ENCODE peak calls at places on chromosomes 11 and 22, in four cellular contexts. Z is NB4, T is A549, U is body of pancreas. K is an unnamed sample.

GRCh38 chr22:43346521-43346929 is 3.4 kb upstream of the SCUBE1 start:
- DNase-seq in Z (peak; percentile 61), T (peak; percentile 65), U (peak; percentile 46), K (peak; percentile 61)

GRCh38 chr11:32312865-32313403 is 122.4 kb downstream of the WT1 start:
- DNase-seq in Z (peak; percentile 81), T (peak; percentile 79), U (peak; percentile 31), K (peak; percentile 28)

GRCh38 chr11:130516175-130516867 is 67.9 kb downstream of the ADAMTS15 start:
- DNase-seq in Z (no peak), T (no peak), U (no peak), K (no peak)

GRCh38 chr22:45999379-45999971 is 22.5 kb upstream of the WNT7B start:
- DNase-seq in Z (no peak), T (no peak), U (no peak), K (peak; percentile 43)

GRCh38 chr22:24026733-24027132 is 15.6 kb downstream of the CABIN1 start:
- DNase-seq in Z (no peak), T (no peak), U (no peak), K (no peak)

GRCh38 chr11:7540830-7541555 is 27.2 kb downstream of the PPFIBP2 start:
- DNase-seq in Z (no peak), T (no peak), U (no peak), K (no peak)

GRCh38 chr11:130786987-130787688 is 129.1 kb downstream of the SNX19 start:
- DNase-seq in Z (no peak), T (no peak), U (peak; percentile 37), K (no peak)

GRCh38 chr11:130403301-130403804 is 25.1 kb downstream of the ADAMTS8 start:
- DNase-seq in Z (no peak), T (no peak), U (peak; percentile 32), K (no peak)

GRCh38 chr11:89405629-89406028 is 85.5 kb downstream of the NOX4 start:
- DNase-seq in Z (peak; percentile 12), T (no peak), U (no peak), K (no peak)

GRCh38 chr11:12042215-12042676 is 33.8 kb upstream of the DKK3 start:
- DNase-seq in Z (peak; percentile 88), T (no peak), U (no peak), K (no peak)

GRCh38 chr22:44957267-44957905 is 52.4 kb downstream of the PHF21B start:
- DNase-seq in Z (no peak), T (no peak), U (no peak), K (no peak)

GRCh38 chr11:115581871-115582639 is 77.8 kb upstream of the CADM1 start:
- DNase-seq in Z (no peak), T (no peak), U (no peak), K (no peak)

GRCh38 chr11:105838668-105839403 is 183.2 kb downstream of the MSANTD4 start:
- DNase-seq in Z (peak; percentile 4), T (no peak), U (no peak), K (no peak)

GRCh38 chr11:44034639-44035038 is 13.1 kb upstream of the ACCSL start:
- DNase-seq in Z (no peak), T (no peak), U (no peak), K (no peak)

GRCh38 chr11:34345012-34345804 is 12.6 kb downstream of the ABTB2 start:
- DNase-seq in Z (peak; percentile 70), T (peak; percentile 64), U (peak; percentile 33), K (peak; percentile 83)

GRCh38 chr11:110249066-110249465 is 47.3 kb downstream of the RDX start:
- DNase-seq in Z (no peak), T (no peak), U (no peak), K (no peak)

GRCh38 chr11:107849791-107850190 is 8.8 kb downstream of the SLC35F2 start:
- DNase-seq in Z (peak; percentile 84), T (no peak), U (no peak), K (no peak)

GRCh38 chr11:11577932-11578331 is 43.9 kb downstream of the GALNT18 start:
- DNase-seq in Z (no peak), T (no peak), U (no peak), K (no peak)

GRCh38 chr11:74204692-74205091 is 33.6 kb downstream of the PPME1 start:
- DNase-seq in Z (no peak), T (no peak), U (no peak), K (no peak)

GRCh38 chr22:46500201-46500600 is 37.2 kb downstream of the CELSR1 start:
- DNase-seq in Z (no peak), T (no peak), U (no peak), K (no peak)

GRCh38 chr11:117883063-117883462 is 6.6 kb upstream of the FXYD6 start:
- DNase-seq in Z (no peak), T (no peak), U (no peak), K (no peak)

GRCh38 chr22:27895600-27895999 is 23.5 kb downstream of the PITPNB start:
- DNase-seq in Z (no peak), T (no peak), U (no peak), K (no peak)

GRCh38 chr11:72782081-72782920 is 11.5 kb downstream of the STARD10 start:
- DNase-seq in Z (no peak), T (no peak), U (peak; percentile 52), K (peak; percentile 89)

GRCh38 chr11:44191322-44192014 is 96.0 kb downstream of the EXT2 start:
- DNase-seq in Z (no peak), T (no peak), U (no peak), K (no peak)

GRCh38 chr22:39176673-39177455 is 24.4 kb upstream of the CBX7 start:
- DNase-seq in Z (no peak), T (no peak), U (no peak), K (no peak)

GRCh38 chr11:2466069-2466801 is 21.4 kb downstream of the KCNQ1 start:
- DNase-seq in Z (no peak), T (no peak), U (no peak), K (no peak)

GRCh38 chr11:2466869-2467694 is 22.3 kb downstream of the KCNQ1 start:
- DNase-seq in Z (peak; percentile 90), T (no peak), U (no peak), K (no peak)

GRCh38 chr11:2465201-2466068 is 20.6 kb downstream of the KCNQ1 start:
- DNase-seq in Z (no peak), T (no peak), U (no peak), K (no peak)

GRCh38 chr11:2468363-2469240 is 23.8 kb downstream of the KCNQ1 start:
- DNase-seq in Z (peak; percentile 81), T (no peak), U (no peak), K (no peak)

GRCh38 chr11:2467695-2468055 is 22.9 kb downstream of the KCNQ1 start:
- DNase-seq in Z (no peak), T (no peak), U (no peak), K (no peak)
- H3K4me3 ChIP-seq in Z (no peak overlapping the region), T (no peak overlapping the region), U (no peak overlapping the region), K (no peak overlapping the region)

GRCh38 chr11:103109818-103110388 is 677 bp downstream of the DYNC2H1 start:
- DNase-seq in Z (no peak), T (no peak), U (no peak), K (no peak)

GRCh38 chr11:103108933-103109817 is at the start of gene DYNC2H1:
- DNase-seq in Z (peak; percentile 94), T (peak; percentile 72), U (peak; percentile 90), K (peak; percentile 91)

GRCh38 chr11:103111400-103111799 is 2.2 kb downstream of the DYNC2H1 start:
- DNase-seq in Z (no peak), T (no peak), U (no peak), K (no peak)

GRCh38 chr11:103112364-103112763 is 3.1 kb downstream of the DYNC2H1 start:
- DNase-seq in Z (no peak), T (no peak), U (no peak), K (no peak)

DNA sequence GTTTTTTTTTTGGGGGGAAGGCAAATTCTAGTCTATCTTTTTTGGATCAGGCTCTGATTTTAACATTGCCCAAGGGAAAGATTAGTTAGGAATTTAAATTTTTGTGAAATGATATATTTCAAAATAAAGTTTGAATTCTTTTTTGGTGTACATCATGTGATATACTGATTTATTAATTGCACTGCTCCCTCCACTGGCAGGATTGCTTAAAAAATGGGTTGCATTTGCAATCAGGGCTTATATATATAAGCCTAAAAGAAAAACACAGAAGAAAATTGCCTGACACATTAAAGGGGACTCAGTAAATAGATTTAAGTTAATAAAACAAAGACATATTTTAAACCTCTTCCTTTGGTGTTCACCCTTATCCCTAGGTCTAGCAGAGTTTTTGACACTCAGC is 1.2 kb downstream of the DYNC2H1 start:
- DNase-seq in Z (no peak), T (peak; percentile 10), U (no peak), K (no peak)
- TF ChIP-seq CTCF in Z (no peak), T (peak; percentile 19), U (no peak), K (no peak)

DNA sequence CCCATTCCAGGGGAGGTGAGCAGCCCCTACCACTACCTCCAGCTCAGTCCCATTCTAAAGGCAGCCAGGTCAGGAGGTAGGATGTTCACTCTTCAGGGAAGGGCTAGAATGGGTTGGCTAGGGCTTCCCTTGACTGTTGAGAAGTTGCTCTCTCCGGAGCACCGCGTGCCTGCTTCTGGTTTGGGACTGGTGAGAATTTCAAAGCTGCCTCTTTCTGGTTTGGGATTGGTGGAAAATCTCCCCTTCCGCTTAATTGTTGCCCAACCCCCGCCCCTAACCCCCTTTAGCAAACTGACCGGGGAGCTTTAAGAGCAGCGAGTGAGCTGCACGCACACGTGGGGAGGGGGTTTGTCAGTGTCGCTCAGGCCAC is 689 bp downstream of the USP2 start:
- DNase-seq in Z (peak; percentile 50), T (no peak), U (no peak), K (no peak)
- H3K4me3 ChIP-seq in Z (peak overlapping the region; percentile 54), T (peak overlapping the region; percentile 55), U (no peak overlapping the region), K (peak overlapping the region; percentile 42)

DNA sequence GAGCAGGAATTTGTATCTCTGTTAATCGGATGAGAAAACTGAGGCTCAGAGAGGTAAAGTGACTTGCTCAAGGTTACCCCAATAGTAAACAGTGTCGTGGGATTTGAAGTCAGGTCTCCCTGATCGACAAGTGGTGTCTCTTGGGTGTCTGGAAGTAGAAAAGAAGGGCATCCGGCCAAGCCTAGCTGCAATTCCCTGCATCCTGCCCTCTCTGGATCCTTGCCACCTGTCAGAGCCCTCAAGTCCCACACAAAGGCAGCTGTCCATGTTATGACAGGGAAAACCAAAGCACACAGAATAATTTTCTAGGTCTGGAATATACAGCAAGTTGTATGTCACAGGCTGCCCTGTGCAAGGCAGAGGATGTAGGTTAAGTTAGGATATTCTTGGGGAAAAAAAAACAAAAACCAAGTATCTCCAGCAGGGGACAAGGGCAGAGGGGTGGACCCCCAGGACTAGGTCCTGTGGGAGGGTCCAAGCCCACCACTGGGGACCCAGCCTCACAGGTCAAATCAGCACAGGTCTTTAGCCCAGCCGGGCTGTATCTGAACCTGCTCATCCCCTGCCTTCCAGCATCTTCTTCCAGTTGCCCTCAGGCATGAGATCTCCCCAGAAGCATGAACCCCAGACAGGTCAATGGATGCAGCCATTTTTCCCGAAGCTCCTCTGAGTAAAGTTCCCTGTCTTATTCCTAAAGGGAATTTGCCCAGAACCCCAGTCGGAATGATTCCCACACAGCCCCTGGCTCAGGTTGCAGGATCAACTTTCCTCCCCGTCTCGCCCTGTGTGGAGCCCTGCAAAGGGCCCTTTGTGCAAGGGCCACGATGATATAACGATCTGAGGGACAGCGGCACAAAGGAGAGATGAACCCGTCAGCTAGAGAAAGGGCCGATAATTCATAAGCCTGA is 15.1 kb downstream of the USH1C start:
- DNase-seq in Z (no peak), T (no peak), U (no peak), K (no peak)
- TF ChIP-seq CTCF in Z (no peak), T (no peak), U (no peak), K (no peak)

DNA sequence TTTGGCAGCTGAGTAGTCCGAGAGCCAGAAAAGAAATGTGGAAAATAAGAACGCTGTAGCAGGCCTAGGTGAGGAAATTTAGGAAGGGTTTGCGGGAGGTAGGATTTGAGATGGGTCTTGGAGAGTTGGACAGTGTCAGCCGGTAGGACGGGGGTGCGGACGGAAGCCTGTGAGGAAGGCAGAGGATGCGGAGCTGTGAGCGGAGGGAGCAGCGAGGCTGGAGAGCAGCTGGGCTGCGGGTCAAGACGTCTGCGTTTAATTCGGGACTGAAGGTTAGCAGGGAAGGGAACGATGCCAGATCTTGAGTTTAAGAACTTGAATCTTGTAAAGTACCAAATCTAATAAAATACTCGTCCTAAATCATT is 669 bp upstream of the TIGD3 start:
- DNase-seq in Z (no peak), T (no peak), U (no peak), K (no peak)
- H3K4me3 ChIP-seq in Z (peak overlapping the region; percentile 48), T (peak overlapping the region; percentile 89), U (no peak overlapping the region), K (no peak overlapping the region)

K was measured in right lobe of liver.